ENCODE peak calls at places on chromosomes 16 and 17, in five cellular contexts. M is ascending aorta, D is GM12865, W is lower leg skin, V is GM06990. G is an unnamed sample.

GRCh38 chr17:41907185-41907556 is 11.6 kb downstream of the ACLY start:
- DNase-seq in W (no peak), V (no peak), D (no peak), M (no peak), G (no peak)

GRCh38 chr16:3770530-3770929 is 53.2 kb upstream of the TRAP1 start:
- DNase-seq in V (no peak), D (no peak), W (no peak), M (no peak), G (no peak)

GRCh38 chr17:76935331-76935730 is 67.1 kb downstream of the MGAT5B start:
- DNase-seq in W (no peak), V (no peak), M (no peak), D (no peak), G (no peak)

GRCh38 chr17:17041018-17041521 is 1.2 kb upstream of the MPRIP start:
- DNase-seq in V (no peak), W (no peak), D (no peak), M (no peak), G (no peak)

GRCh38 chr17:76140661-76141211 is 309 bp downstream of the FOXJ1 start:
- DNase-seq in W (no peak), V (no peak), D (no peak), M (no peak), G (no peak)

GRCh38 chr16:23595951-23596720 is at the start of gene NDUFAB1:
- DNase-seq in M (peak), W (peak), D (peak), V (peak), G (peak)

GRCh38 chr17:68295086-68295485 is 3.8 kb downstream of the ARSG start:
- DNase-seq in W (no peak), D (no peak), M (no peak), V (no peak), G (no peak)

GRCh38 chr17:15123593-15124590 is 141.2 kb downstream of the PMP22 start:
- DNase-seq in W (no peak), M (no peak), D (no peak), V (no peak), G (no peak)

GRCh38 chr17:45035848-45036247 is 15.6 kb downstream of the DCAKD start:
- DNase-seq in D (no peak), M (no peak), V (no peak), W (no peak), G (no peak)

GRCh38 chr17:54979657-54980056 is 11.1 kb downstream of the STXBP4 start:
- DNase-seq in M (no peak), W (no peak), V (no peak), D (no peak), G (no peak)

GRCh38 chr16:65125322-65125721 is 3.5 kb upstream of the CDH11 start:
- DNase-seq in V (no peak), D (no peak), W (no peak), M (no peak), G (no peak)

GRCh38 chr16:49640606-49641005 is 215.3 kb downstream of the ZNF423 start:
- DNase-seq in D (no peak), M (no peak), V (no peak), W (no peak), G (no peak)

GRCh38 chr17:79970576-79971068 is 65.0 kb downstream of the TBC1D16 start:
- DNase-seq in D (peak), W (no peak), V (no peak), M (no peak), G (no peak)

GRCh38 chr17:9239260-9239820 is 218.0 kb downstream of the NTN1 start:
- DNase-seq in D (no peak), M (no peak), W (no peak), V (no peak), G (no peak)

GRCh38 chr16:19883296-19883951 is 1.2 kb downstream of the GPRC5B start:
- DNase-seq in W (peak), M (no peak), V (no peak), D (no peak), G (no peak)

GRCh38 chr17:38572665-38573365 is 32.9 kb downstream of the SRCIN1 start:
- DNase-seq in W (no peak), D (no peak), V (no peak), M (no peak), G (peak)

GRCh38 chr17:78822552-78822951 is 18.1 kb downstream of the USP36 start:
- DNase-seq in V (no peak), M (no peak), D (no peak), W (no peak), G (no peak)

GRCh38 chr16:50603206-50604064 is 55.2 kb downstream of the NKD1 start:
- DNase-seq in V (no peak), W (no peak), D (no peak), M (peak), G (no peak)

GRCh38 chr16:30585400-30586191 is at the start of gene ZNF785:
- DNase-seq in D (peak), V (peak), W (peak), M (peak), G (peak)

GRCh38 chr16:10923650-10924214 is 18.5 kb downstream of the DEXI start:
- DNase-seq in V (no peak), M (peak), W (no peak), D (no peak), G (no peak)
- TF ChIP-seq CTCF in V (no peak), M (no peak), W (no peak), D (no peak), G (no peak)

DNA sequence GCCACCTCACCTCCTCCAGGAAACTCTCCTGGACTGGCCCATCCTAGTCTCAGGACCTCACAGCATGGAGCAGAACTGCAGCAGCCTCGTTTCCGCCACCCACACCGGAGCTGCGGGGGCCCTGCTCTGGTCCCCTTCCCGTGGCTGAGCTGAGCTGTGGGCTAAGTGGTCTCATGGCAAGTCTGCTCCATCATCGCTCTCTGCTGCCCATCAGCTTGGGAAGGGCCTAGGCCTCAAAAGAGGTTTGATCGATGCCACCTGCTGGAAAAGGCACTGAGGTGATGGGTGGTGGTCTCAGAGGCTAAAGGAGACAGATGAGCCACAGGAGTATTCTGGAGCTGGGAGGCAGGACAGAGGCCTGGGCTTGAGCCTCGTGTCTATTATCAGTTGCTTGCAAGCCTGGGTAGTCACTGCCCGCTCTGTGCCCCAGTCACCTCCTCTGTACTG is 1.8 kb downstream of the ITGAE start:
- DNase-seq in M (no peak), W (no peak), D (no peak), V (no peak), G (no peak)
- TF ChIP-seq CTCF in M (no peak), W (no peak), D (no peak), V (no peak), G (no peak)

GRCh38 chr16:80909720-80910119 is 97.0 kb downstream of the CMC2 start:
- DNase-seq in V (no peak), M (no peak), D (no peak), W (no peak), G (no peak)
- TF ChIP-seq CTCF in V (no peak), M (no peak), D (no peak), W (no peak), G (no peak)

GRCh38 chr17:43846963-43847369 is at the start of gene CD300LG:
- DNase-seq in V (no peak), W (no peak), D (no peak), M (no peak), G (no peak)

GRCh38 chr17:43848601-43849000 is 1.6 kb downstream of the CD300LG start:
- DNase-seq in M (no peak), D (no peak), V (no peak), W (no peak), G (no peak)

GRCh38 chr17:43844241-43844640 is 2.7 kb upstream of the CD300LG start:
- DNase-seq in W (no peak), M (no peak), D (no peak), V (no peak), G (no peak)

GRCh38 chr17:43845772-43846171 is 1.2 kb upstream of the CD300LG start:
- DNase-seq in D (no peak), V (no peak), M (no peak), W (no peak), G (no peak)

GRCh38 chr17:43846221-43846712 is 709 bp upstream of the CD300LG start:
- DNase-seq in D (peak), W (peak), M (peak), V (peak), G (peak)
- TF ChIP-seq CTCF in D (peak), W (peak), M (peak), V (peak), G (peak)

G was measured in GM13976.